ENCODE peak calls at places on chromosomes 7 and 10, in four cellular contexts. One of them, this sample, is unnamed.

GRCh38 chr7:116566666-116567065 is 41.8 kb downstream of the CAV1 start:
- DNase-seq in ovary: no peak
- DNase-seq in H9: no peak
- DNase-seq in heart left ventricle: no peak
- DNase-seq in this sample: no peak

GRCh38 chr7:128122577-128123290 is 91.5 kb upstream of the LRRC4 start:
- DNase-seq in ovary: no peak
- DNase-seq in H9: no peak
- DNase-seq in heart left ventricle: no peak
- DNase-seq in this sample: peak

GRCh38 chr7:37320840-37321468 is 127.7 kb downstream of the ELMO1 start:
- DNase-seq in ovary: no peak
- DNase-seq in H9: no peak
- DNase-seq in heart left ventricle: no peak
- DNase-seq in this sample: no peak

GRCh38 chr10:121169406-121169805 is 318.2 kb downstream of the WDR11 start:
- DNase-seq in ovary: no peak
- DNase-seq in H9: no peak
- DNase-seq in heart left ventricle: no peak
- DNase-seq in this sample: no peak

GRCh38 chr7:17371656-17372524 is 73.4 kb downstream of the AHR start:
- DNase-seq in ovary: no peak
- DNase-seq in H9: no peak
- DNase-seq in heart left ventricle: no peak
- DNase-seq in this sample: no peak

GRCh38 chr10:110279062-110279986 is 25.4 kb downstream of the SMNDC1 start:
- DNase-seq in ovary: peak
- DNase-seq in H9: no peak
- DNase-seq in heart left ventricle: peak
- DNase-seq in this sample: no peak

GRCh38 chr10:132962623-132963429 is 20.5 kb upstream of the CFAP46 start:
- DNase-seq in ovary: no peak
- DNase-seq in H9: no peak
- DNase-seq in heart left ventricle: no peak
- DNase-seq in this sample: no peak

GRCh38 chr10:6207658-6208057 is 4.9 kb downstream of the PFKFB3 start:
- DNase-seq in ovary: no peak
- DNase-seq in H9: no peak
- DNase-seq in heart left ventricle: no peak
- DNase-seq in this sample: no peak

GRCh38 chr7:12785473-12785872 is 98.0 kb downstream of the ARL4A start:
- DNase-seq in ovary: no peak
- DNase-seq in H9: no peak
- DNase-seq in heart left ventricle: no peak
- DNase-seq in this sample: no peak

GRCh38 chr10:33155720-33156638 is 178.5 kb downstream of the NRP1 start:
- DNase-seq in ovary: no peak
- DNase-seq in H9: no peak
- DNase-seq in heart left ventricle: no peak
- DNase-seq in this sample: no peak

GRCh38 chr10:28241766-28242399 is 61.0 kb downstream of the MPP7 start:
- DNase-seq in ovary: no peak
- DNase-seq in H9: no peak
- DNase-seq in heart left ventricle: no peak
- DNase-seq in this sample: no peak

GRCh38 chr7:148182264-148182663 is 408.3 kb upstream of the C7orf33 start:
- DNase-seq in ovary: no peak
- DNase-seq in H9: no peak
- DNase-seq in heart left ventricle: no peak
- DNase-seq in this sample: no peak

GRCh38 chr10:110165239-110165638 is 42.2 kb upstream of the MXI1 start:
- DNase-seq in ovary: no peak
- DNase-seq in H9: peak
- DNase-seq in heart left ventricle: no peak
- DNase-seq in this sample: no peak

GRCh38 chr10:113115534-113115933 is 165.5 kb downstream of the TCF7L2 start:
- DNase-seq in ovary: no peak
- DNase-seq in H9: no peak
- DNase-seq in heart left ventricle: no peak
- DNase-seq in this sample: no peak
- H3K27ac ChIP-seq in ovary: no peak
- H3K27ac ChIP-seq in H9: no peak
- H3K27ac ChIP-seq in heart left ventricle: no peak
- H3K27ac ChIP-seq in this sample: no peak

GRCh38 chr10:14806318-14806717 is 31.5 kb downstream of the CDNF start:
- DNase-seq in ovary: no peak
- DNase-seq in H9: no peak
- DNase-seq in heart left ventricle: no peak
- DNase-seq in this sample: no peak

GRCh38 chr10:14803827-14804226 is 29.1 kb upstream of the FAM107B start:
- DNase-seq in ovary: no peak
- DNase-seq in H9: no peak
- DNase-seq in heart left ventricle: no peak
- DNase-seq in this sample: no peak

GRCh38 chr10:14800397-14800796 is 25.7 kb upstream of the FAM107B start:
- DNase-seq in ovary: no peak
- DNase-seq in H9: no peak
- DNase-seq in heart left ventricle: no peak
- DNase-seq in this sample: no peak

GRCh38 chr10:14798631-14799030 is 23.9 kb upstream of the FAM107B start:
- DNase-seq in ovary: no peak
- DNase-seq in H9: no peak
- DNase-seq in heart left ventricle: no peak
- DNase-seq in this sample: no peak

GRCh38 chr10:14801693-14802092 is 27.0 kb upstream of the FAM107B start:
- DNase-seq in ovary: no peak
- DNase-seq in H9: peak
- DNase-seq in heart left ventricle: no peak
- DNase-seq in this sample: no peak
- TF ChIP-seq CTCF in ovary: no peak
- TF ChIP-seq CTCF in H9: no peak
- TF ChIP-seq CTCF in heart left ventricle: no peak
- TF ChIP-seq CTCF in this sample: no peak

GRCh38 chr10:88987243-88987726 is 3.3 kb upstream of the FAS start:
- DNase-seq in ovary: no peak
- DNase-seq in H9: no peak
- DNase-seq in heart left ventricle: no peak
- DNase-seq in this sample: no peak
- H3K27ac ChIP-seq in ovary: no peak
- H3K27ac ChIP-seq in H9: no peak
- H3K27ac ChIP-seq in heart left ventricle: no peak
- H3K27ac ChIP-seq in this sample: no peak

DNA sequence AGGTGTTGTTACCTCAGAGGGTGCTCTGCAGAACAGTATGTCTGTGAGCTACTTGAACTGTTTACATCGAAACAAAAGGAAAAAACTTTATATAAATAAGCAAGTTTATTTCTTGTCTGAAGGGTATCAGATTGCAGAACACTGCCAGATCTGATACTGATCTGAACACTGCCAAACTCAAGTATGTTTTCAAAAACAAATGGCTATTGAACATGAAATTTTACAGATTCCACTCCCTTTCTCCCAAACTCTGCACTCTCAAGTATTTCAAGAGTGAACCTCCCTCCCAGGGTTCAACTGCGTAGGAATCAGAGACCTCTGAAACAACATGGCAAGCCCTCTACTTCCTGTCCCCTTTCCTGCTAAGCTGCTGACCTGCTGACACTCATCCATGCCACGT is 216.6 kb downstream of the ZNF33B start:
- DNase-seq in ovary: no peak
- DNase-seq in H9: no peak
- DNase-seq in heart left ventricle: no peak
- DNase-seq in this sample: no peak
- TF ChIP-seq CTCF in ovary: no peak
- TF ChIP-seq CTCF in H9: no peak
- TF ChIP-seq CTCF in heart left ventricle: no peak
- TF ChIP-seq CTCF in this sample: no peak

DNA sequence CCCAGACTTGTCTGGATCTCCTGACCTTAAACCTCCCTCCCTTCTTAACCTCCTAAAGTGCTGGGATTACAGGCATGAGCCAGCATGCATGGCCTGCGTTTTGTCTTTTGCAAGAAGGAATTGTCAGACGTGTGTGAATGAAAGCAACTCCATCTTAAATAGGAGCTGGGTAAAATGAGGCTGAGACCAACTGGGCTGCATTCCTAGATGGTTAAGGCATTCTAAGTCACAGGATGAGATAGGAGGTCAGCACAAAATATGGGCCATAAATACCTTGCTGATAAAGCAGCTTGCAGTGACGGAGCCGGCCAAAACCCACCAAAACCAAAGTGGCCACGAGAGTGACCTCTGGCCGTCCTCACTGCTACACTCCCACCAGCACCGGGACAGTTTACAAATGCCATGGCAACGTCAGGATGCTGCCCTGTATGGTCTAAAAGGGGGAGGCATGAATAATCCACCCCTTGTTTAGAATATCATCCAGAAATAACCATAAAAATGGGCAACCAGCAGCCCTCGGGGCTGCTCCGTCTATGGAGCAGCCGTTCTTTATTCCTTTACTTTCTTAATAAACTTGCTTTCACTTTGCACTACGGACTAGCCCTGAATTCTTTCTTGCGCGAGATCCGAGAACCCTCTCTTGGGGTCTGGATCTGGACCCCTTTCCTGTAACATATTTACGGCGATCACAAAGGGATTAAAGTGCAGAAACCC is 41.2 kb upstream of the SDK1 start:
- DNase-seq in ovary: peak
- DNase-seq in H9: no peak
- DNase-seq in heart left ventricle: no peak
- DNase-seq in this sample: no peak
- H3K27ac ChIP-seq in ovary: peak
- H3K27ac ChIP-seq in H9: no peak
- H3K27ac ChIP-seq in heart left ventricle: no peak
- H3K27ac ChIP-seq in this sample: no peak

GRCh38 chr10:49556723-49557122 is 17.8 kb upstream of the ERCC6 start:
- DNase-seq in ovary: no peak
- DNase-seq in H9: no peak
- DNase-seq in heart left ventricle: no peak
- DNase-seq in this sample: no peak

GRCh38 chr10:49560526-49560925 is 21.6 kb upstream of the ERCC6 start:
- DNase-seq in ovary: no peak
- DNase-seq in H9: no peak
- DNase-seq in heart left ventricle: no peak
- DNase-seq in this sample: no peak

GRCh38 chr10:49562893-49563292 is 24.0 kb upstream of the ERCC6 start:
- DNase-seq in ovary: no peak
- DNase-seq in H9: no peak
- DNase-seq in heart left ventricle: no peak
- DNase-seq in this sample: no peak

GRCh38 chr10:49559476-49559875 is 20.6 kb upstream of the ERCC6 start:
- DNase-seq in ovary: no peak
- DNase-seq in H9: no peak
- DNase-seq in heart left ventricle: no peak
- DNase-seq in this sample: no peak

GRCh38 chr10:49558194-49558593 is 19.3 kb upstream of the ERCC6 start:
- DNase-seq in ovary: no peak
- DNase-seq in H9: no peak
- DNase-seq in heart left ventricle: no peak
- DNase-seq in this sample: no peak
- TF ChIP-seq CTCF in ovary: no peak
- TF ChIP-seq CTCF in H9: no peak
- TF ChIP-seq CTCF in heart left ventricle: no peak
- TF ChIP-seq CTCF in this sample: no peak

DNA sequence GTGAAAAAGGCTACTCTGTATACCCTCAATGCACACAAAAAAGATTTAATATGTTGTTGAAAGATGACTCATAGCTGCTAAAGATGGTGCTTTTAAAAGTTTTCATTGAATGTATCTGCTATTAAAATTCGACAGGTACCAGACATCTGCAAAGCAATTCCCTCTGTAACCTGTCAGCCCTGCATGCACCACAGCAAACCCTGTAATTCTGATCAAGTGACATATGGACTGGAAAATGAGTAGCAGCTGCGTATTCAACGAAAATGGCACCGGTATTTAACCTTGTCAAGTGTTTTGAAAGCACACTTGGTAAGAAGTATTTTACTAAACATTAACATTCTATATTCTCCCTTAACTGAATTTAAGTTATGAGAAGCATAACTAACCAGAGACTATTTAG is 58.2 kb upstream of the PTPRN2 start:
- DNase-seq in ovary: no peak
- DNase-seq in H9: no peak
- DNase-seq in heart left ventricle: no peak
- DNase-seq in this sample: no peak
- H3K27ac ChIP-seq in ovary: no peak
- H3K27ac ChIP-seq in H9: no peak
- H3K27ac ChIP-seq in heart left ventricle: no peak
- H3K27ac ChIP-seq in this sample: no peak

This sample was measured in lung.